ENCODE peak calls at places on chromosomes 4 and X, in seven cellular contexts. One of them, this sample, is unnamed.
A peak's percentile ranks its signal among the peaks of the same experiment; 100 is the strongest.

GRCh38 chr4:182240161-182241130 is 2.8 kb upstream of the TENM3 start:
- DNase-seq in left ventricle myocardium inferior: no peak
- DNase-seq in transverse colon: no peak
- DNase-seq in effector memory CD4-positive, alpha-beta T cell: no peak
- DNase-seq in tibial nerve: no peak
- DNase-seq in IMR-90: peak; percentile 89
- DNase-seq in GM23248: peak; percentile 32
- DNase-seq in this sample: no peak

GRCh38 chr4:10105421-10105820 is 11.2 kb downstream of the WDR1 start:
- DNase-seq in effector memory CD4-positive, alpha-beta T cell: no peak
- DNase-seq in GM23248: peak; percentile 27
- DNase-seq in IMR-90: no peak
- DNase-seq in left ventricle myocardium inferior: no peak
- DNase-seq in tibial nerve: no peak
- DNase-seq in transverse colon: no peak
- DNase-seq in this sample: no peak

GRCh38 chr4:81447551-81448266 is 24.0 kb downstream of the RASGEF1B start:
- DNase-seq in effector memory CD4-positive, alpha-beta T cell: no peak
- DNase-seq in GM23248: no peak
- DNase-seq in transverse colon: no peak
- DNase-seq in IMR-90: peak; percentile 39
- DNase-seq in tibial nerve: no peak
- DNase-seq in left ventricle myocardium inferior: no peak
- DNase-seq in this sample: no peak

GRCh38 chr4:7201351-7202305 is 9.3 kb downstream of the SORCS2 start:
- DNase-seq in transverse colon: no peak
- DNase-seq in left ventricle myocardium inferior: no peak
- DNase-seq in IMR-90: no peak
- DNase-seq in effector memory CD4-positive, alpha-beta T cell: no peak
- DNase-seq in tibial nerve: no peak
- DNase-seq in GM23248: no peak
- DNase-seq in this sample: no peak

GRCh38 chr4:13530823-13531608 is 13.3 kb downstream of the NKX3-2 start:
- DNase-seq in left ventricle myocardium inferior: no peak
- DNase-seq in GM23248: no peak
- DNase-seq in IMR-90: no peak
- DNase-seq in effector memory CD4-positive, alpha-beta T cell: no peak
- DNase-seq in tibial nerve: no peak
- DNase-seq in transverse colon: no peak
- DNase-seq in this sample: no peak

GRCh38 chr4:137660211-137660610 is 127.9 kb upstream of the PCDH18 start:
- DNase-seq in left ventricle myocardium inferior: no peak
- DNase-seq in effector memory CD4-positive, alpha-beta T cell: no peak
- DNase-seq in GM23248: peak; percentile 57
- DNase-seq in tibial nerve: no peak
- DNase-seq in transverse colon: no peak
- DNase-seq in IMR-90: peak; percentile 51
- DNase-seq in this sample: no peak

GRCh38 chr4:185965456-185966384 is 103.2 kb upstream of the TLR3 start:
- DNase-seq in transverse colon: no peak
- DNase-seq in IMR-90: no peak
- DNase-seq in left ventricle myocardium inferior: no peak
- DNase-seq in tibial nerve: no peak
- DNase-seq in GM23248: no peak
- DNase-seq in effector memory CD4-positive, alpha-beta T cell: no peak
- DNase-seq in this sample: no peak

GRCh38 chrX:150487369-150488094 is 80.9 kb upstream of the MTM1 start:
- DNase-seq in GM23248: no peak
- DNase-seq in tibial nerve: no peak
- DNase-seq in transverse colon: no peak
- DNase-seq in effector memory CD4-positive, alpha-beta T cell: no peak
- DNase-seq in left ventricle myocardium inferior: no peak
- DNase-seq in IMR-90: no peak
- DNase-seq in this sample: no peak

GRCh38 chrX:40266490-40267333 is 169.0 kb upstream of the BCOR start:
- DNase-seq in transverse colon: peak; percentile 73
- DNase-seq in effector memory CD4-positive, alpha-beta T cell: peak; percentile 16
- DNase-seq in left ventricle myocardium inferior: peak; percentile 68
- DNase-seq in GM23248: peak; percentile 82
- DNase-seq in tibial nerve: peak; percentile 29
- DNase-seq in IMR-90: peak; percentile 56
- DNase-seq in this sample: peak; percentile 45

GRCh38 chr4:67694662-67695061 is 6.3 kb downstream of the UBA6 start:
- DNase-seq in effector memory CD4-positive, alpha-beta T cell: no peak
- DNase-seq in transverse colon: no peak
- DNase-seq in tibial nerve: no peak
- DNase-seq in GM23248: no peak
- DNase-seq in IMR-90: no peak
- DNase-seq in left ventricle myocardium inferior: no peak
- DNase-seq in this sample: no peak

GRCh38 chr4:55178226-55179005 is 53.0 kb upstream of the KDR start:
- DNase-seq in transverse colon: no peak
- DNase-seq in effector memory CD4-positive, alpha-beta T cell: no peak
- DNase-seq in tibial nerve: no peak
- DNase-seq in GM23248: no peak
- DNase-seq in IMR-90: no peak
- DNase-seq in left ventricle myocardium inferior: no peak
- DNase-seq in this sample: no peak
- H3K4me1 ChIP-seq in transverse colon: no peaks in the 10 kb centered on the region
- H3K4me1 ChIP-seq in effector memory CD4-positive, alpha-beta T cell: peaks cover 4% of the 10 kb centered on the region
- H3K4me1 ChIP-seq in tibial nerve: no peaks in the 10 kb centered on the region
- H3K4me1 ChIP-seq in GM23248: peaks cover 38% of the 10 kb centered on the region
- H3K4me1 ChIP-seq in IMR-90: peaks cover 13% of the 10 kb centered on the region
- H3K4me1 ChIP-seq in left ventricle myocardium inferior: peaks cover 33% of the 10 kb centered on the region
- H3K4me1 ChIP-seq in this sample: no peaks in the 10 kb centered on the region

GRCh38 chr4:15649914-15650545 is 5.1 kb downstream of the FBXL5 start:
- DNase-seq in effector memory CD4-positive, alpha-beta T cell: peak; percentile 54
- DNase-seq in GM23248: peak; percentile 70
- DNase-seq in tibial nerve: peak; percentile 52
- DNase-seq in IMR-90: peak; percentile 63
- DNase-seq in left ventricle myocardium inferior: no peak
- DNase-seq in transverse colon: peak; percentile 29
- DNase-seq in this sample: peak; percentile 52

GRCh38 chr4:15653864-15654391 is 1.2 kb downstream of the FBXL5 start:
- DNase-seq in effector memory CD4-positive, alpha-beta T cell: no peak
- DNase-seq in GM23248: peak; percentile 77
- DNase-seq in left ventricle myocardium inferior: no peak
- DNase-seq in IMR-90: peak; percentile 65
- DNase-seq in transverse colon: no peak
- DNase-seq in tibial nerve: no peak
- DNase-seq in this sample: peak; percentile 4

GRCh38 chr4:15653430-15653829 is 1.7 kb downstream of the FBXL5 start:
- DNase-seq in tibial nerve: no peak
- DNase-seq in effector memory CD4-positive, alpha-beta T cell: no peak
- DNase-seq in IMR-90: no peak
- DNase-seq in transverse colon: no peak
- DNase-seq in left ventricle myocardium inferior: no peak
- DNase-seq in GM23248: no peak
- DNase-seq in this sample: peak; percentile 20

GRCh38 chr4:15652191-15652590 is 3.0 kb downstream of the FBXL5 start:
- DNase-seq in transverse colon: no peak
- DNase-seq in effector memory CD4-positive, alpha-beta T cell: no peak
- DNase-seq in GM23248: peak; percentile 16
- DNase-seq in left ventricle myocardium inferior: no peak
- DNase-seq in IMR-90: peak; percentile 13
- DNase-seq in tibial nerve: no peak
- DNase-seq in this sample: no peak

GRCh38 chr4:15651682-15652081 is 3.5 kb downstream of the FBXL5 start:
- DNase-seq in left ventricle myocardium inferior: no peak
- DNase-seq in GM23248: peak; percentile 9
- DNase-seq in transverse colon: no peak
- DNase-seq in IMR-90: peak; percentile 19
- DNase-seq in effector memory CD4-positive, alpha-beta T cell: no peak
- DNase-seq in tibial nerve: no peak
- DNase-seq in this sample: no peak
- H3K4me1 ChIP-seq in left ventricle myocardium inferior: peaks cover 89% of the 10 kb centered on the region
- H3K4me1 ChIP-seq in GM23248: peaks cover 42% of the 10 kb centered on the region
- H3K4me1 ChIP-seq in transverse colon: peaks cover 70% of the 10 kb centered on the region
- H3K4me1 ChIP-seq in IMR-90: peaks cover 6% of the 10 kb centered on the region
- H3K4me1 ChIP-seq in effector memory CD4-positive, alpha-beta T cell: peaks cover 47% of the 10 kb centered on the region
- H3K4me1 ChIP-seq in tibial nerve: peaks cover 41% of the 10 kb centered on the region
- H3K4me1 ChIP-seq in this sample: peaks cover 70% of the 10 kb centered on the region

GRCh38 chr4:153421980-153422379 is 44.2 kb upstream of the TMEM131L start:
- DNase-seq in effector memory CD4-positive, alpha-beta T cell: no peak
- DNase-seq in GM23248: no peak
- DNase-seq in IMR-90: no peak
- DNase-seq in transverse colon: no peak
- DNase-seq in left ventricle myocardium inferior: no peak
- DNase-seq in tibial nerve: no peak
- DNase-seq in this sample: peak; percentile 87
- H3K4me1 ChIP-seq in effector memory CD4-positive, alpha-beta T cell: peaks cover 12% of the 10 kb centered on the region
- H3K4me1 ChIP-seq in GM23248: peaks cover 10% of the 10 kb centered on the region
- H3K4me1 ChIP-seq in IMR-90: no peaks in the 10 kb centered on the region
- H3K4me1 ChIP-seq in transverse colon: no peaks in the 10 kb centered on the region
- H3K4me1 ChIP-seq in left ventricle myocardium inferior: no peaks in the 10 kb centered on the region
- H3K4me1 ChIP-seq in tibial nerve: no peaks in the 10 kb centered on the region
- H3K4me1 ChIP-seq in this sample: peaks cover 17% of the 10 kb centered on the region

GRCh38 chr4:118954246-118954645 is 65.6 kb downstream of the SYNPO2 start:
- DNase-seq in GM23248: peak; percentile 64
- DNase-seq in left ventricle myocardium inferior: no peak
- DNase-seq in tibial nerve: no peak
- DNase-seq in IMR-90: peak; percentile 42
- DNase-seq in effector memory CD4-positive, alpha-beta T cell: no peak
- DNase-seq in transverse colon: no peak
- DNase-seq in this sample: no peak
- H3K4me1 ChIP-seq in GM23248: peaks cover 42% of the 10 kb centered on the region
- H3K4me1 ChIP-seq in left ventricle myocardium inferior: peaks cover 91% of the 10 kb centered on the region
- H3K4me1 ChIP-seq in tibial nerve: peaks cover 26% of the 10 kb centered on the region
- H3K4me1 ChIP-seq in IMR-90: no peaks in the 10 kb centered on the region
- H3K4me1 ChIP-seq in effector memory CD4-positive, alpha-beta T cell: no peaks in the 10 kb centered on the region
- H3K4me1 ChIP-seq in transverse colon: peaks cover 27% of the 10 kb centered on the region
- H3K4me1 ChIP-seq in this sample: no peaks in the 10 kb centered on the region

GRCh38 chr4:184413227-184414064 is 60.9 kb downstream of the IRF2 start:
- DNase-seq in transverse colon: no peak
- DNase-seq in tibial nerve: no peak
- DNase-seq in IMR-90: no peak
- DNase-seq in left ventricle myocardium inferior: no peak
- DNase-seq in effector memory CD4-positive, alpha-beta T cell: no peak
- DNase-seq in GM23248: no peak
- DNase-seq in this sample: no peak
- H3K4me1 ChIP-seq in transverse colon: peaks cover 41% of the 10 kb centered on the region
- H3K4me1 ChIP-seq in tibial nerve: peaks cover 19% of the 10 kb centered on the region
- H3K4me1 ChIP-seq in IMR-90: peaks cover 14% of the 10 kb centered on the region
- H3K4me1 ChIP-seq in left ventricle myocardium inferior: peaks cover 89% of the 10 kb centered on the region
- H3K4me1 ChIP-seq in effector memory CD4-positive, alpha-beta T cell: peaks cover 36% of the 10 kb centered on the region
- H3K4me1 ChIP-seq in GM23248: peaks cover 19% of the 10 kb centered on the region
- H3K4me1 ChIP-seq in this sample: peaks cover 54% of the 10 kb centered on the region